ENCODE peak calls at places on chromosomes 16 and 17, in six cellular contexts. M is PC-3, Y is A549, R is GM13976, D is IMR-90, L is astrocyte of the cerebellum. X is an unnamed sample.

GRCh38 chr17:2705888-2706795 is 5.4 kb downstream of the CLUH start:
- DNase-seq in D (no peak), R (no peak), L (no peak), Y (no peak), M (no peak), X (no peak)

GRCh38 chr17:28493467-28493866 is 12.7 kb upstream of the FOXN1 start:
- DNase-seq in L (no peak), R (no peak), M (no peak), D (peak), Y (no peak), X (no peak)

GRCh38 chr17:64092111-64092510 is 37.8 kb downstream of the ERN1 start:
- DNase-seq in L (no peak), Y (no peak), R (no peak), D (no peak), M (no peak), X (no peak)

GRCh38 chr17:29358421-29358820 is 31.7 kb upstream of the TAOK1 start:
- DNase-seq in Y (no peak), R (no peak), D (no peak), M (no peak), L (no peak), X (no peak)

GRCh38 chr17:62780273-62780672 is 27.8 kb downstream of the MARCHF10 start:
- DNase-seq in R (no peak), D (no peak), L (no peak), Y (no peak), M (peak), X (no peak)

GRCh38 chr16:6019490-6019991 is 921.9 kb upstream of the EEF2KMT start:
- DNase-seq in M (no peak), D (no peak), L (no peak), R (no peak), Y (no peak), X (no peak)

GRCh38 chr17:17420561-17421269 is 56.1 kb upstream of the MED9 start:
- DNase-seq in Y (no peak), M (no peak), L (no peak), R (no peak), D (peak), X (no peak)

GRCh38 chr16:49811630-49812334 is 44.1 kb downstream of the ZNF423 start:
- DNase-seq in R (no peak), D (no peak), M (no peak), Y (no peak), L (no peak), X (no peak)

GRCh38 chr16:22726868-22727267 is 87.1 kb upstream of the HS3ST2 start:
- DNase-seq in M (no peak), D (no peak), L (no peak), Y (no peak), R (no peak), X (no peak)

GRCh38 chr17:50225693-50226092 is 24.3 kb upstream of the COL1A1 start:
- DNase-seq in R (no peak), L (no peak), D (no peak), Y (no peak), M (no peak), X (no peak)

GRCh38 chr17:29242790-29243189 is 3.9 kb upstream of the CRYBA1 start:
- DNase-seq in L (no peak), D (no peak), M (no peak), R (no peak), Y (no peak), X (no peak)

GRCh38 chr17:40069751-40070643 is 7.2 kb downstream of the THRA start:
- DNase-seq in D (peak), L (no peak), M (peak), Y (peak), R (no peak), X (no peak)

GRCh38 chr16:14371778-14372431 is 258.2 kb downstream of the PARN start:
- DNase-seq in L (no peak), M (peak), Y (no peak), D (no peak), R (no peak), X (no peak)

GRCh38 chr16:87472935-87473334 is 19.9 kb downstream of the ZCCHC14 start:
- DNase-seq in L (no peak), R (no peak), Y (no peak), D (no peak), M (no peak), X (no peak)

GRCh38 chr16:68356249-68356918 is 45.6 kb downstream of the PRMT7 start:
- DNase-seq in D (no peak), Y (no peak), L (no peak), M (no peak), R (peak), X (peak)

DNA sequence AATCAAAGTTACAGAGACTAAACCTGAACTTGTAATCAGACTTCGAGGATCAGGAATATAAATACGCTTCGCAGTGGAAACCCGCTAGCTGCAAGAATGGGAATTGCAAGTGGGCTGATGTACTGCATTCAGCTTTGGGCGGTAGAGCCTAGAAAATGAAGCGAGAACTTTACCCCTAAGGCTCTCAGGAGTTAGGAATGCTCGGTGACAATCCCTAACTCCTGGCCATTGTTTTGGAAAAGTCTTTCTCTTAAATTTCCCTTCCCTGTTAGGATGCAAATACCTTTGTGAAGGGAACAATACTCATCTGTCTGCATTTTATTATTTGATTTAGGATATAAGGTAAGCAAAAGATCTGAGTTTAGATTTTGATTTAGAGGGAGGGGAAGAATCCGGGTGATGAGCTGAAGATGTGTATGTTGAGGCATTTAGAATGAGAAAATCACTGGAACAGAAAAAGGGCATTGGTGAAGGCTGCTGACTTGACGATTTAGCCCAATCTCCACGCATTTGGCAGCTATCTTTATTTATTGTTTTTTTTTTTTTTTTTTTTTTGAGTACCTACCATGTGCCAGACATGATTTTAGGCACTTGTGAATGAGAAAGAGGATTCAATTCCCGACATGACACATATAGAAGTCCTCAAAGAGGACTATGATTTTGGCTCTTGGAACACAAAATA is 2.2 kb upstream of the TOX3 start:
- DNase-seq in L (no peak), D (no peak), R (no peak), M (no peak), Y (peak), X (no peak)
- TF ChIP-seq CTCF in L (peak), D (peak), R (no peak), M (no peak), Y (no peak), X (no peak)

GRCh38 chr16:2585651-2586081 is 47.8 kb downstream of the PDPK1 start:
- DNase-seq in R (no peak), D (no peak), Y (no peak), L (no peak), M (no peak), X (no peak)

GRCh38 chr16:2586901-2587480 is 49.2 kb downstream of the PDPK1 start:
- DNase-seq in M (no peak), D (no peak), Y (no peak), L (no peak), R (no peak), X (no peak)

GRCh38 chr16:2584742-2585650 is 47.2 kb downstream of the PDPK1 start:
- DNase-seq in L (no peak), Y (no peak), D (peak), M (no peak), R (no peak), X (no peak)

GRCh38 chr16:2587891-2588565 is 50.2 kb downstream of the PDPK1 start:
- DNase-seq in M (no peak), L (no peak), R (no peak), D (no peak), Y (no peak), X (no peak)

GRCh38 chr16:2586241-2586640 is 48.4 kb downstream of the PDPK1 start:
- DNase-seq in L (no peak), Y (no peak), M (no peak), D (no peak), R (peak), X (peak)
- TF ChIP-seq CTCF in L (peak), Y (no peak), M (no peak), D (peak), R (no peak), X (no peak)

GRCh38 chr17:70168044-70168978 is 1.0 kb upstream of the KCNJ2 start:
- DNase-seq in D (peak), M (peak), Y (peak), R (peak), L (peak), X (peak)
- TF ChIP-seq CTCF in D (peak), M (peak), Y (peak), R (peak), L (peak), X (peak)

GRCh38 chr17:7589204-7589868 is 558 bp downstream of the SOX15 start:
- DNase-seq in R (peak), D (peak), L (peak), M (peak), Y (peak), X (peak)

GRCh38 chr17:7588553-7589203 is 1.2 kb downstream of the SOX15 start:
- DNase-seq in L (no peak), M (no peak), D (no peak), R (no peak), Y (no peak), X (no peak)

GRCh38 chr17:7586673-7587419 is 3.0 kb downstream of the SOX15 start:
- DNase-seq in R (no peak), L (no peak), D (no peak), Y (peak), M (peak), X (no peak)

GRCh38 chr17:7587831-7588230 is 2.1 kb downstream of the SOX15 start:
- DNase-seq in D (no peak), M (peak), Y (no peak), R (no peak), L (no peak), X (no peak)

DNA sequence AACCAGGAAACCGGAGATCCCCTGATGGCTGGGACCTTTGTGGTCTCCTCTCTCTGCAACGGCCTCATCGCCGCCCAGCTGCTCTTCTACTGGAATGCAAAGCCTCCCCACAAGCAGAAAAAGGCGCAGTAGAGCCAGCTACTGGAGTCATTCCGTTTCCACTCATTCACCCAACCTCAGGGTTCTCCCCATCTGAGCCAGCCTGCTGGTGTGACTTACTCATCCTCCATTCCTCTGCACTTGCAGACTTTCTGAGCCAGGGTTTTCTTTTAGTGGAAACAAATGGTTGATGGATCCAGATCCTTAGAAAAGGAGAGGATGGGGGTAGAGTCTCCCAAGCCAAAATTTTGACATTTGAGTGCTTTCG is 2.5 kb downstream of the SOX15 start:
- DNase-seq in Y (no peak), L (peak), R (no peak), D (peak), M (peak), X (no peak)
- TF ChIP-seq CTCF in Y (no peak), L (no peak), R (no peak), D (peak), M (no peak), X (no peak)

GRCh38 chr17:9999948-10000695 is 95.1 kb upstream of the RCVRN start:
- DNase-seq in D (no peak), R (peak), M (no peak), Y (no peak), L (no peak), X (peak)
- TF ChIP-seq CTCF in D (no peak), R (no peak), M (no peak), Y (no peak), L (no peak), X (no peak)

GRCh38 chr16:2531696-2532493 is 687 bp upstream of the CEMP1 start:
- DNase-seq in Y (peak), M (peak), L (peak), R (peak), D (peak), X (peak)
- TF ChIP-seq CTCF in Y (no peak), M (no peak), L (no peak), R (no peak), D (no peak), X (no peak)

DNA sequence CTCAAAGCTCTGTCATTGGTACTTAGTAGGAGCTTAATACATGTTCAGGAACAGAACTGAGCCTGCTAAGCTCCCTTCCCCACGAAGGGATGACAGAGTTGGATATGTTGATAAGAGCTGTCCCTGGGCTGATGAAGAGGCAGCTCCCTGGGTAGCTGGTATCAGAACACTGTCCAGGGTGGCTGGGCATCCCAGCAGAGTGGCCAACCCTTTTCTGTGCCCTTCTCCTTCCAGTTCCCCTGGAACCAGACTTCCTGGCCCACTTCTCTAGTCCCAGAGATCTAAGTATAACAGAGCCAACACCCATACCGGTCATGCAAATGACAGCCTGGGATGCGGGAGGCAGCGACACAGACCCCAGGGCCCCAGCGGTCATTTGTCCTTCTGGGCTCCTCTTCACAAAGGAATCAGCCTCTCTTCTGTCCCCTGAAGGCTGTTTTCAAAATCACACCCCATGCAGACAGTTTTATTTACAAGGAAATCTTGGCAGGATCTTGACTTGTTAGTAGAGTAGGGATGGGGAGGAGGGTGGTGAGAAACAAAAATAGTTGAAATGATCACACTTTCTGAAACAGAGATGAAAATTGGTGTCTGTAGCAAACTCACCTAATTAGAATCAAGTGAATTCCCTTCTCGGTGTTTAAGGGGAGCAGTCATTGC is 1.4 kb upstream of the RHBDL3 start:
- DNase-seq in L (no peak), Y (peak), D (no peak), R (no peak), M (no peak), X (no peak)
- TF ChIP-seq CTCF in L (no peak), Y (no peak), D (no peak), R (no peak), M (no peak), X (no peak)